ENCODE peak calls at places on chromosomes 11 and 22, in nine cellular contexts. E is adipocyte; H is neural progenitor cell; Q is cardiac fibroblast; R is AG04449; T is stimulated activated CD4-positive, alpha-beta T cell treated with anti-CD3 and anti-CD28 coated beads, Interleukin-2, amount 100 ng/mL, for 48 hours; U is neural crest cell; Y is lung microvascular endothelial cell; V is PC-3. F is an unnamed sample.

GRCh38 chr11:62770778-62771143 is 435 bp upstream of the TAF6L start:
- DNase-seq in R (no peak), H (no peak), Q (no peak), V (no peak), U (peak; percentile 29), T (no peak), E (no peak), Y (peak; percentile 59), F (no peak)

GRCh38 chr11:128684582-128685382 is 9.1 kb upstream of the FLI1 start:
- DNase-seq in E (no peak), Q (no peak), Y (no peak), H (peak; percentile 50), U (no peak), R (no peak), V (no peak), T (no peak), F (no peak)

GRCh38 chr11:72951193-72951592 is 137.0 kb downstream of the ATG16L2 start:
- DNase-seq in U (no peak), Y (no peak), E (no peak), Q (peak; percentile 70), T (no peak), V (peak; percentile 14), H (no peak), R (no peak), F (no peak)

GRCh38 chr22:43658823-43659222 is 153.3 kb downstream of the EFCAB6 start:
- DNase-seq in T (no peak), Q (no peak), U (no peak), R (no peak), E (no peak), V (no peak), Y (no peak), H (peak; percentile 56), F (no peak)

GRCh38 chr11:113773092-113773415 is 438 bp downstream of the ZW10 start:
- DNase-seq in Q (peak; percentile 33), E (peak; percentile 68), V (peak; percentile 33), R (no peak), T (no peak), Y (no peak), U (no peak), H (peak; percentile 44), F (peak; percentile 26)

GRCh38 chr11:8699903-8700302 is 17.3 kb downstream of the RPL27A start:
- DNase-seq in R (no peak), Y (peak; percentile 40), Q (peak; percentile 79), T (no peak), U (peak; percentile 22), V (peak; percentile 43), H (peak; percentile 15), E (peak; percentile 62), F (peak; percentile 42)

GRCh38 chr11:103903621-103904323 is 132.7 kb upstream of the DDI1 start:
- DNase-seq in T (no peak), H (no peak), E (no peak), R (no peak), Q (no peak), V (no peak), Y (peak; percentile 59), U (no peak), F (no peak)

GRCh38 chr22:29359469-29359868 is 28.9 kb downstream of the AP1B1 start:
- DNase-seq in H (peak; percentile 71), T (no peak), Q (peak; percentile 62), U (peak; percentile 55), V (peak; percentile 51), R (no peak), Y (peak; percentile 78), E (peak; percentile 70), F (peak; percentile 62)

GRCh38 chr11:105132716-105133511 is 6.7 kb downstream of the CARD18 start:
- DNase-seq in V (peak; percentile 97), R (no peak), U (no peak), Q (peak; percentile 93), Y (peak; percentile 26), T (no peak), H (no peak), E (peak; percentile 68), F (peak; percentile 11)

GRCh38 chr11:119179983-119180382 is 5.3 kb upstream of the NHERF4 start:
- DNase-seq in H (no peak), E (no peak), T (no peak), V (no peak), R (no peak), Q (no peak), Y (peak; percentile 23), U (no peak), F (no peak)

GRCh38 chr11:116847612-116848011 is 10.2 kb upstream of the APOA1 start:
- DNase-seq in T (no peak), V (no peak), Y (no peak), H (no peak), Q (no peak), E (no peak), U (no peak), R (no peak), F (no peak)

F was measured in AG08396.